ENCODE peak calls at places on chromosome 5, in five cellular contexts. R is H1, W is HepG2, D is IMR-90, H is K562. E is an unnamed sample.
A peak's percentile ranks its signal among the peaks of the same experiment; 100 is the strongest.

GRCh38 chr5:93433422-93433821 is 147.6 kb downstream of the NR2F1-AS1 start:
- DNase-seq in R (no peak), W (no peak), D (peak; percentile 96), H (no peak), E (peak; percentile 36)

GRCh38 chr5:73948289-73948688 is 322.3 kb downstream of the ARHGEF28 start:
- DNase-seq in R (no peak), W (no peak), D (no peak), H (no peak), E (no peak)

GRCh38 chr5:79843450-79844388 is 147.3 kb downstream of the MTX3 start:
- DNase-seq in R (peak; percentile 14), W (no peak), D (no peak), H (no peak), E (no peak)

GRCh38 chr5:144333336-144333920 is 162.8 kb downstream of the KCTD16 start:
- DNase-seq in R (no peak), W (no peak), D (peak; percentile 2), H (no peak), E (no peak)

GRCh38 chr5:154405078-154405792 is 40.6 kb upstream of the SAP30L start:
- DNase-seq in R (peak; percentile 91), W (peak; percentile 59), D (peak; percentile 68), H (peak; percentile 86), E (peak; percentile 69)

GRCh38 chr5:138773215-138773614 is 20.0 kb downstream of the CTNNA1 start:
- DNase-seq in R (no peak), W (no peak), D (no peak), H (no peak), E (no peak)

GRCh38 chr5:169161022-169161680 is 139.8 kb downstream of the SLIT3 start:
- DNase-seq in R (no peak), W (no peak), D (peak; percentile 6), H (no peak), E (peak; percentile 90)

GRCh38 chr5:133410335-133410828 is 202.0 kb downstream of the FSTL4 start:
- DNase-seq in R (peak; percentile 28), W (no peak), D (no peak), H (no peak), E (no peak)

GRCh38 chr5:8828596-8829321 is 717.1 kb downstream of the SEMA5A start:
- DNase-seq in R (no peak), W (no peak), D (peak; percentile 39), H (no peak), E (no peak)

GRCh38 chr5:172984244-172984953 is 828 bp downstream of the ATP6V0E1 start:
- DNase-seq in R (peak; percentile 62), W (peak; percentile 80), D (peak; percentile 92), H (peak; percentile 43), E (peak; percentile 69)

GRCh38 chr5:33939863-33940262 is 3.7 kb downstream of the RXFP3 start:
- DNase-seq in R (no peak), W (no peak), D (peak; percentile 47), H (no peak), E (no peak)

GRCh38 chr5:113514263-113514590 is 733 bp downstream of the YTHDC2 start:
- DNase-seq in R (no peak), W (peak; percentile 17), D (no peak), H (no peak), E (no peak)

GRCh38 chr5:97133106-97133505 is 9.3 kb downstream of the LIX1 start:
- DNase-seq in R (no peak), W (no peak), D (no peak), H (no peak), E (no peak)

GRCh38 chr5:28143519-28143918 is 1105.1 kb upstream of the CDH9 start:
- DNase-seq in R (no peak), W (no peak), D (no peak), H (no peak), E (no peak)

DNA sequence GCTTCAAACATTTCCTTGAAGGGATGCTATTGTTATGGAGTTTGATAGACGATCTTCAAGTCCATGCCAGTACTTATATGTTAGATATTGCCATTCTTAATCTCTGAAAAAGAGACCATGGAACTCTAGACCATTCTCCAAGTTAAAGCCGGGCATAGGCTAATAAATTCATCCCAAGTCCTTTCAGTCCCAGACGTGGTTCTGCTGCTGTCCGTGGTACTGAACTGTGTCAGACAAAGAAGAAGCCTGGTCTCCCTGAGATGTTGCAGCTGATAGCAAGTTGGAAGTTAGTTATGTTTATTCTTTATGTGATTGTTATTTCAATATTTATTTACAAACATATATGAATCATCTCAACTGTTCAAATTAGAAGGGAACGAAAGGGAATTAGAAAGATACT is 158.7 kb downstream of the NMUR2 start:
- DNase-seq in R (peak; percentile 78), W (peak; percentile 12), D (peak; percentile 3), H (peak; percentile 20), E (peak; percentile 8)
- TF ChIP-seq MAFK in R (no peak), W (no peak), D (no peak), H (no peak), E (no peak)

GRCh38 chr5:39167141-39167972 is 52.0 kb downstream of the FYB1 start:
- DNase-seq in R (no peak), W (no peak), D (peak; percentile 28), H (peak; percentile 42), E (no peak)
- H3K27ac ChIP-seq in R (no peak overlapping the region), W (no peak overlapping the region), D (no peak overlapping the region), H (peak overlapping the region; percentile 63), E (peak overlapping the region; percentile 32)

DNA sequence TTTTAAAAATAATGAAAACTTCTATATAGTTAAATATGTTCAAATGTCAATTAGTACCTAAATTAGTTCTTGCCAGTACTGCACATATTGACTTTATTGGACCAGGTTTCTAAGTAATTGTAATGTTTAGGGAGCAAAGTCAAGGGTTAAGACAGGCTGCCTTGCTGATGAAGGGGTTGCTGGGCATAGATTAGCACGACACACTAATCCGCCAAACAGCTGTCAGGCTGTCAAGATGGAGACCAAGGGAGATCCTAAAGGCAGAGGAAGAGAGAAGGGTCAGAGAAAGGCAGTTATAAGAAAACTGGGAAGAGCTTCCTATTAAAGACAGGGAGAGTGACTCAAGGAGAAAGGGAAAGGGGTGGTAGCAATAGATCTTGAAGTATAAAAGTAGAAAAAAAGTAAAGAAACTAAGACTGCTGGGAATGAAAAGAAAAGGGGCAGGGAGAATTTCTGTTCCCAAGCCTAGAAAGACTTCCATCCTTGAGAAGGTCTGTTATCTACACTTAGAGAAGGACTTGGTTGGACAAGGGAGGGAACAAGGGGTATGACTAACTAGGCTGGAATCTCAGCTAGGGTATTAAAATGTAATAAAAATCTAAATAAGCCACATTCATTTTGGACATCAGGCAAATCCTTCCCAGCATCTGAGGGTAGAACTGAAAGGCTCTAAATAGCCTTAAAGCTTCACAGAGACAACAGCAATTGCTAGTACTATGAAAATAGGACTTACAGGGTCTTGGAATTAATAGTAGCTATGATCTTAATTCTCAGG is 188.7 kb downstream of the FBXL17 start:
- DNase-seq in R (no peak), W (no peak), D (peak; percentile 75), H (no peak), E (peak; percentile 5)
- TF ChIP-seq MAFK in R (no peak), W (no peak), D (no peak), H (no peak), E (no peak)

DNA sequence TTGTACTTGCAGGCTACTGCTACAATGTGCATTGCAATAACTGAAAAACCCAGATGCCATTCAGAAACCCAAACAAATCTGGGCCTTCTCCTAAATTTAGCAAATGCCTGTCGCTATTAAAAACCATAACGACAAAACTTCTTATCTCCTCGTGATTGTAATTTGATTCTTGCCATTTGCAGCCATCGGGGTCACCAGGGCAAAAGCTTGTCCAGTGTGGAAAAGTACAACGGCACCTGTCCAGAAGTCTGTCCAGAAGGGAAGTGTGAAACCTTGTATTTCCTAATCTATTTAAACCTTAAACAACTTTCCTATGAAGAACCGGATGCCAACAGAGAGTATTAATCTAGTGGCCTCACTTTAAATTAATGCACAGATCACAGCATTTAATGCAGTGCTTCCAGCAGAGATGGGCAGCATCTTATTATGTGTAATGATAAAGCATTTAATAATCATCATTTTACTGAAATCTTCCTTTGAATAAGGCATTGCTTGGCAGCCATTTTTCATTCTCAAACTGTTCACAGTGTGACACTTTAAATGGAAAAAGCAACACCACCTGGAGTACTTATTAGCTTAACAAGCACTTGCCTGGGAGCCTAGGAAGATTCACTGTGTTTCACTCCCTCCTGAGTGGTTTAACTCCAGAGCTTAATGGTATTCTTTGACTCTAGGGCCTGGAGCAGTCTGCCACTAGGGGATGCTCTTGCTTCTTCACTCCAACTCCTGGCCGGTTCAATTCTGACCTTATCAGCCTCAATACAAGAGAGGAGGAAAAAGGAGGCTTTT is 4.9 kb upstream of the C7 start:
- DNase-seq in R (peak; percentile 74), W (peak; percentile 71), D (peak; percentile 83), H (peak; percentile 56), E (peak; percentile 58)
- H3K27ac ChIP-seq in R (no peak overlapping the region), W (peak overlapping the region; percentile 25), D (no peak overlapping the region), H (no peak overlapping the region), E (no peak overlapping the region)

DNA sequence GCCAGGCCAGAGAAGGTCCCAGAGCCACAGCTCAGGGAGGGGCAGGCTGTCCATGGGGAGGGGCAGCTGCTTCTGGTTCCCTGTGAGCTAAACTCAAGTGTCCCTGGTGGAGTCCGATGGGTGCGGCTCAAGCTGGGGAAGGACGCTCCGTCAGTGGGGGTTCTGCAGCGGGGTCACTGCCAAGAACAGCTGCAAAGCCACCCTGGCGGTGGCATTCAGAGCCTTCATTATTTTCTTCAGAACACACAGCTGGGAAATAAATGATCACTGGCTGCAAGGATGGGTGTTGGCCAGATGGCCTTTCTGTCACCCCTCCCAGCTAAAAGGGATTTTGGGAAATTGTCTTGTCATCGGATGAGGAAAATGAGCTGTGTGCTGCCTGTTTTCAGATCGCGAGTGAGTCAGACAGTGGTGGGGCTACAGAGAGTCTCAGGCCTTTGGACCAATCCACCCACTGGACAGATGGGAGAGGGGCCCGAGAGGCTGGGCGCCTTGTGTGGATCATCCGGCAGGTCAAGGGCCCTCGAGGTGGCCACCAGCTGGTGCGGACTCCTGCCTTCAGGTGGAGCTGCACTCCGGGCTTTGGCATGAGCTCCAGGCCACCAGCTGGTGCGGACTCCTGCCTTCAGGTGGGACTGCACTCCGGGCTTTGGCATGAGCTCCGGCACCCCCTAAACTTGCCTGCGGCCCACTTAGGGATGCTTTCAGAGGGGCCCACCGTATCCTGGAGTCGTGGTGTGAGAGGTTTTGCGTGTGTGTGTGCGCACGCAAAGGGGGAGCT is 17.9 kb upstream of the GFPT2 start:
- DNase-seq in R (no peak), W (no peak), D (no peak), H (no peak), E (no peak)
- TF ChIP-seq MAFK in R (no peak), W (no peak), D (no peak), H (no peak), E (no peak)

GRCh38 chr5:29794146-29794787 is 1399.2 kb upstream of the CDH6 start:
- DNase-seq in R (no peak), W (no peak), D (no peak), H (no peak), E (no peak)

GRCh38 chr5:29790281-29790680 is 1403.2 kb upstream of the CDH6 start:
- DNase-seq in R (no peak), W (no peak), D (no peak), H (no peak), E (no peak)

GRCh38 chr5:29800752-29801151 is 1392.7 kb upstream of the CDH6 start:
- DNase-seq in R (no peak), W (peak; percentile 20), D (no peak), H (no peak), E (no peak)

GRCh38 chr5:29796018-29796417 is 1397.5 kb upstream of the CDH6 start:
- DNase-seq in R (no peak), W (no peak), D (no peak), H (peak; percentile 55), E (no peak)

DNA sequence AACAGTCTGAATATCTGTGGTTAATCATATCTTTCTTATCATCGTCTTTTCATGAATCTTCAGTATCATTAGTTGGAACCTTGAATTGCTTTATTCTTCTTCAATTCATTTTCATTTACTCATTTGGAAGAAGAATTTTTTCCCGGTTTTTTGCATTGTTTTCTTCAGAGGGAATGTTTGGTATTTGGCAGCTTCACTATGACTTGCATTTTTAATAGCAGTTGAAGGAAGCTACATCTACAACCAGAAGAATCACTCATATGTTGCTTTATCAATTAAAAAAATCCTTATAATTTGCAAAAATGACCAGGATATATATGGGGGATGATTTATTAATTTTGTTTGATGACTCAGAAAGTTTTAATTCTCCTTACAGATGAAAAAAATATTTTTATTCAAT is 1398.2 kb upstream of the CDH6 start:
- DNase-seq in R (no peak), W (no peak), D (no peak), H (no peak), E (peak; percentile 56)
- H3K27ac ChIP-seq in R (no peak overlapping the region), W (no peak overlapping the region), D (no peak overlapping the region), H (peak overlapping the region; percentile 83), E (peak overlapping the region; percentile 66)